ENCODE peak calls at places on chromosomes 11 and 22, in four cellular contexts. Q is H1, L is PC-3, F is GM13976. X is an unnamed sample.

GRCh38 chr11:23727821-23728220 is 769.0 kb upstream of the LUZP2 start:
- DNase-seq in L (peak), F (no peak), Q (no peak), X (no peak)

GRCh38 chr11:128420943-128421342 is 166.4 kb downstream of the ETS1 start:
- DNase-seq in Q (no peak), F (no peak), L (no peak), X (no peak)

GRCh38 chr11:122757201-122757600 is 81.1 kb upstream of the CRTAM start:
- DNase-seq in F (no peak), L (no peak), Q (no peak), X (no peak)

GRCh38 chr11:65445101-65445603 is 22.6 kb downstream of the NEAT1 start:
- DNase-seq in Q (no peak), F (no peak), L (peak), X (no peak)

GRCh38 chr11:105202844-105203548 is 63.4 kb upstream of the CARD18 start:
- DNase-seq in L (peak), F (no peak), Q (no peak), X (no peak)

GRCh38 chr22:36790648-36791047 is 14.7 kb upstream of the IFT27 start:
- DNase-seq in L (no peak), Q (no peak), F (peak), X (no peak)

GRCh38 chr11:102994101-102994500 is 38.6 kb upstream of the MMP13 start:
- DNase-seq in F (no peak), L (peak), Q (no peak), X (no peak)

GRCh38 chr11:1862588-1863351 is 9.9 kb downstream of the LSP1 start:
- DNase-seq in Q (no peak), F (no peak), L (no peak), X (no peak)

GRCh38 chr11:90120191-90120590 is 14.3 kb upstream of the NAALAD2 start:
- DNase-seq in L (no peak), Q (no peak), F (no peak), X (no peak)

GRCh38 chr22:31082606-31083376 is 1.7 kb downstream of the SMTN start:
- DNase-seq in Q (peak), L (peak), F (no peak), X (no peak)

GRCh38 chr11:65316311-65316978 is 1.8 kb downstream of the CDC42EP2 start:
- DNase-seq in F (no peak), Q (no peak), L (peak), X (no peak)

GRCh38 chr11:45964911-45965389 is 42.5 kb downstream of the LARGE2 start:
- DNase-seq in F (peak), L (peak), Q (peak), X (peak)

GRCh38 chr22:50489363-50490243 is 2.9 kb downstream of the MIOX start:
- DNase-seq in F (no peak), Q (peak), L (no peak), X (no peak)

GRCh38 chr11:914747-915493 is 4.3 kb upstream of the CHID1 start:
- DNase-seq in F (no peak), Q (no peak), L (no peak), X (no peak)

GRCh38 chr11:60912223-60912850 is 1.6 kb upstream of the TMEM109 start:
- DNase-seq in L (no peak), F (no peak), Q (no peak), X (no peak)

GRCh38 chr11:101914737-101915426 is at the start of gene CEP126:
- DNase-seq in F (peak), L (peak), Q (peak), X (peak)

GRCh38 chr11:104380358-104380757 is 216.4 kb upstream of the PDGFD start:
- DNase-seq in F (no peak), L (no peak), Q (no peak), X (no peak)

GRCh38 chr11:79481795-79482194 is 41.0 kb upstream of the TENM4 start:
- DNase-seq in Q (no peak), L (no peak), F (no peak), X (no peak)
- TF ChIP-seq CTCF in Q (no peak), L (no peak), F (no peak), X (no peak)

DNA sequence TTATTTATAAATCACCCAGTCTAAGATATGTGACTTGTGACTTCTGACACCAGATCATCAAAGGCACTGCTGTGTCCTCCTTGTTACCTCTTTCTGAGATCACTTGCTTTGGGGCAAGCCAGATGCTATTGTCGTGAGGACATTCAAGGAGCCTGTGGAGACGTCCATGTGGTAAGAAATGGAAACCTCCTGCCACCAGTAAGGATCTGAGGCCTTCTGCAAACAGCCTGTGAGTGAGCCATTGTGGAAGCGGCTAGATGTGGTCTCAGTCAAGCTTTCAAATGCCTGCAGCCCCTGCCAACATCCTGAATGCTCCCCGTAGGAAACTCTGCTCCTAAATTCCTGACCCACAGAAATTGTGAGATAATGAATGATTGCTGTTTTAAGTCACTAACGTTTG is 11.7 kb upstream of the RDX start:
- DNase-seq in L (no peak), Q (no peak), F (no peak), X (no peak)
- TF ChIP-seq CTCF in L (no peak), Q (no peak), F (no peak), X (no peak)

GRCh38 chr22:39931271-39931670 is 28.9 kb upstream of the TMA7B start:
- DNase-seq in Q (no peak), L (no peak), F (no peak), X (no peak)

GRCh38 chr22:39933741-39934140 is 26.5 kb upstream of the TMA7B start:
- DNase-seq in F (no peak), Q (no peak), L (no peak), X (no peak)

GRCh38 chr22:39935116-39935515 is 25.1 kb upstream of the TMA7B start:
- DNase-seq in Q (no peak), L (no peak), F (no peak), X (no peak)

GRCh38 chr22:39932166-39932565 is 28.0 kb upstream of the TMA7B start:
- DNase-seq in Q (no peak), L (no peak), F (no peak), X (no peak)

DNA sequence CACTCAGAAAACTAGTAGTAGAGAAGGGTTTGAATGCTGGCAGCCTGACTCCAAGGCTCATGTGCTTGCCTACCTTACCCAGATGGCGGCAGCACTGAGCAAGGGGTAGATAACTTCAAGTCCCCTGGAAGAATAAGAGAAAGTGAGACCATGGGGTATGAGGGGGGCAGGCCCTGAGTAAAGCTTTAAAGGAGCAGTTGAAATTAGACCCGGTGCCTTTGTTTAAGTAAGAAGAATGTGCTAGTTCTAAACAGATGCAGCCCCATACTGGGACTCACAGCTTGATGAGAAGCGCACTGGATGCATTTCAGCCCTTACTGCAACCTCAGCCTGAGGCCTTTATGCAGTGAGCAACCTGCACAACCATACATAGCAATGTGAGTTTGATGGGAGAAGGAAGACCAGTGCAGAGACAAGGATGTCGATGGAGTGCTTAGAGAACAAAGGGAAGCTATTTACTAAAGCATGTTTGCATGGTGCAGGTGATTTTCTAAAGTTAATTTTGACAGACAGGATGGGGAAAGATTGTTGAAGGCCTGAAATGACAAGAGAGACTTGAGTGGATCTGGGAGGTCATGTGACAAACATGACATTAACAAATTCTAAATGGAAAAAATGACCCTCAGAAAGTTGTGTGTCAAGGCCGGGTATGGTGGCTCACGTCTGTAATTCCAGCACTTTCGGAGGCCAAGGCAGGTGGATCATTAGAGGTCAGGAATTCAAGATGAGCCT is 27.1 kb upstream of the TMA7B start:
- DNase-seq in L (peak), F (peak), Q (peak), X (no peak)
- TF ChIP-seq CTCF in L (peak), F (peak), Q (peak), X (peak)

GRCh38 chr11:11514246-11514645 is 107.6 kb downstream of the GALNT18 start:
- DNase-seq in L (no peak), F (no peak), Q (no peak), X (no peak)

GRCh38 chr11:11524436-11525038 is 97.3 kb downstream of the GALNT18 start:
- DNase-seq in F (no peak), L (peak), Q (no peak), X (no peak)

GRCh38 chr11:11521306-11522002 is 100.4 kb downstream of the GALNT18 start:
- DNase-seq in L (no peak), Q (no peak), F (peak), X (no peak)

GRCh38 chr11:11520231-11521015 is 101.4 kb downstream of the GALNT18 start:
- DNase-seq in Q (no peak), F (no peak), L (no peak), X (no peak)

DNA sequence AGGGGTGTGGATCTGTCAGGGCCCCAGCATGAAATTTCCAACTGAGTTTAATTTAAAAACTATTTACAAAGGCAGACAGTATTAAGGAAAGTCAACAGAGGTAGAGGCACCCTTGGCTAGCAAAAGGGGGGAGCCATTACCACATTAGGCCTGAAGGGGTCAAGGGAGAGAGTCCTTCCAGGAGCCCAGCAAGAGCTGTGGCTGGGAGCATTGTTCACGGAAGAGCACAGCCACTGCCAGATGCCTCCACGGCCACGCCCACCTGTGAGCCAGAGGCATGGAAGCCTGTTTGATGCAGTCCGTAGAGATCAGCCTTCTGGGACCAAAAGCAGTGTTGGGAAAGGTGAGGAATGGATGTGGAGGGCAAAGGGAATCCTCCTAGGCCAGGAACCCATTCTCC is 102.6 kb downstream of the GALNT18 start:
- DNase-seq in L (no peak), Q (no peak), F (no peak), X (no peak)
- TF ChIP-seq CTCF in L (no peak), Q (no peak), F (no peak), X (no peak)